ENCODE peak calls at places on chromosomes 6 and 20, in nine cellular contexts. Y, I, D, J, B, T, Q, W and X are unnamed samples.

GRCh38 chr6:16252696-16253299 is 14.4 kb downstream of the GMPR start:
- DNase-seq in Y (no peak), I (no peak), D (no peak), J (no peak), B (no peak), T (no peak), Q (no peak), W (no peak), X (no peak)

GRCh38 chr20:39277185-39277584 is 315.0 kb downstream of the DHX35 start:
- DNase-seq in Y (no peak), I (no peak), D (no peak), J (no peak), B (no peak), T (no peak), Q (no peak), W (no peak), X (no peak)

GRCh38 chr20:51492167-51493092 is 50.1 kb downstream of the NFATC2 start:
- DNase-seq in Y (no peak), I (no peak), D (peak; percentile 67), J (peak; percentile 22), B (no peak), T (no peak), Q (no peak), W (peak; percentile 84), X (peak; percentile 57)

GRCh38 chr6:83824388-83824801 is 28.8 kb upstream of the RIPPLY2 start:
- DNase-seq in Y (no peak), I (no peak), D (no peak), J (no peak), B (no peak), T (no peak), Q (no peak), W (no peak), X (no peak)

GRCh38 chr20:57351042-57351783 is at the start of gene RAE1:
- DNase-seq in Y (peak; percentile 87), I (peak; percentile 62), D (peak; percentile 94), J (peak; percentile 80), B (peak; percentile 89), T (peak; percentile 68), Q (peak; percentile 84), W (peak; percentile 89), X (peak; percentile 89)

GRCh38 chr6:20350215-20350614 is 51.5 kb upstream of the E2F3 start:
- DNase-seq in Y (no peak), I (peak; percentile 72), D (no peak), J (no peak), B (no peak), T (no peak), Q (no peak), W (no peak), X (no peak)

GRCh38 chr20:47262008-47262364 is 94.5 kb downstream of the ZMYND8 start:
- DNase-seq in Y (no peak), I (no peak), D (no peak), J (no peak), B (no peak), T (no peak), Q (no peak), W (no peak), X (no peak)

GRCh38 chr6:148776321-148776966 is 29.6 kb downstream of the UST start:
- DNase-seq in Y (no peak), I (peak; percentile 61), D (peak; percentile 82), J (no peak), B (no peak), T (peak; percentile 26), Q (no peak), W (no peak), X (no peak)

GRCh38 chr20:63394069-63394468 is 32.9 kb upstream of the CHRNA4 start:
- DNase-seq in Y (peak; percentile 70), I (no peak), D (no peak), J (peak; percentile 12), B (no peak), T (no peak), Q (no peak), W (no peak), X (no peak)

GRCh38 chr20:33267691-33268090 is 15.3 kb upstream of the BPIFB1 start:
- DNase-seq in Y (no peak), I (no peak), D (no peak), J (no peak), B (no peak), T (no peak), Q (no peak), W (no peak), X (no peak)

GRCh38 chr6:163446529-163446928 is 32.0 kb downstream of the QKI start:
- DNase-seq in Y (no peak), I (no peak), D (no peak), J (no peak), B (no peak), T (no peak), Q (no peak), W (no peak), X (no peak)

GRCh38 chr6:168675375-168675774 is 234.4 kb downstream of the SMOC2 start:
- DNase-seq in Y (no peak), I (no peak), D (no peak), J (no peak), B (no peak), T (no peak), Q (no peak), W (peak; percentile 5), X (no peak)

GRCh38 chr6:7267521-7268091 is 45.4 kb downstream of the SSR1 start:
- DNase-seq in Y (peak; percentile 53), I (peak; percentile 91), D (peak; percentile 96), J (no peak), B (no peak), T (peak; percentile 84), Q (no peak), W (no peak), X (peak; percentile 90)

GRCh38 chr6:15264902-15265761 is 19.3 kb downstream of the JARID2 start:
- DNase-seq in Y (no peak), I (no peak), D (peak; percentile 47), J (no peak), B (no peak), T (no peak), Q (no peak), W (no peak), X (no peak)

GRCh38 chr20:36644713-36645109 is 1.3 kb downstream of the SLA2 start:
- DNase-seq in Y (no peak), I (no peak), D (peak; percentile 39), J (no peak), B (no peak), T (no peak), Q (no peak), W (no peak), X (no peak)

GRCh38 chr20:50709574-50709973 is 18.2 kb upstream of the RIPOR3 start:
- DNase-seq in Y (no peak), I (no peak), D (no peak), J (no peak), B (no peak), T (no peak), Q (no peak), W (no peak), X (no peak)

GRCh38 chr6:854405-855073 is 161.6 kb upstream of the EXOC2 start:
- DNase-seq in Y (no peak), I (no peak), D (peak; percentile 22), J (no peak), B (no peak), T (no peak), Q (no peak), W (no peak), X (no peak)

GRCh38 chr20:10469599-10469998 is 34.5 kb downstream of the SLX4IP start:
- DNase-seq in Y (peak; percentile 52), I (no peak), D (peak; percentile 73), J (peak; percentile 93), B (no peak), T (peak; percentile 76), Q (no peak), W (peak; percentile 73), X (no peak)

GRCh38 chr6:132673376-132674094 is 14.6 kb upstream of the TAAR1 start:
- DNase-seq in Y (no peak), I (no peak), D (no peak), J (peak; percentile 39), B (no peak), T (no peak), Q (no peak), W (no peak), X (no peak)

GRCh38 chr20:5863040-5863811 is 87.1 kb downstream of the TRMT6 start:
- DNase-seq in Y (no peak), I (peak; percentile 82), D (peak; percentile 58), J (no peak), B (no peak), T (no peak), Q (no peak), W (peak; percentile 15), X (no peak)

GRCh38 chr20:35192071-35192872 is 20.4 kb downstream of the PROCR start:
- DNase-seq in Y (no peak), I (no peak), D (no peak), J (no peak), B (no peak), T (no peak), Q (no peak), W (no peak), X (no peak)

GRCh38 chr20:2246081-2246491 is 49.7 kb upstream of the TGM3 start:
- DNase-seq in Y (peak; percentile 39), I (no peak), D (no peak), J (no peak), B (no peak), T (no peak), Q (no peak), W (no peak), X (no peak)

GRCh38 chr20:2760381-2761305 is 39.8 kb downstream of the CPXM1 start:
- DNase-seq in Y (no peak), I (no peak), D (peak; percentile 27), J (no peak), B (no peak), T (no peak), Q (no peak), W (no peak), X (peak; percentile 28)

GRCh38 chr20:25984933-25985332 is 288.3 kb upstream of the ZNF337 start:
- DNase-seq in Y (no peak), I (no peak), D (peak; percentile 28), J (no peak), B (peak; percentile 35), T (no peak), Q (no peak), W (peak; percentile 61), X (no peak)

GRCh38 chr20:47303736-47304135 is 52.8 kb downstream of the ZMYND8 start:
- DNase-seq in Y (no peak), I (no peak), D (no peak), J (no peak), B (no peak), T (no peak), Q (no peak), W (no peak), X (no peak)

GRCh38 chr6:131602913-131603312 is 25.1 kb downstream of the MED23 start:
- DNase-seq in Y (no peak), I (peak; percentile 74), D (peak; percentile 86), J (no peak), B (no peak), T (peak; percentile 3), Q (no peak), W (no peak), X (no peak)

GRCh38 chr6:132893772-132894490 is 79.6 kb downstream of the RPS12 start:
- DNase-seq in Y (no peak), I (no peak), D (no peak), J (no peak), B (no peak), T (no peak), Q (no peak), W (no peak), X (no peak)

GRCh38 chr6:145829950-145830349 is 15.4 kb upstream of the FBXO30 start:
- DNase-seq in Y (no peak), I (no peak), D (no peak), J (no peak), B (no peak), T (no peak), Q (no peak), W (no peak), X (no peak)